ENCODE peak calls at places on chromosome 22, in four cellular contexts. T is ELF-1; S is stimulated activated CD4-positive, alpha-beta T cell treated with anti-CD3 and anti-CD28 coated beads, Interleukin-2, amount 100 ng/mL, for 24 hours; B is HS-27A. W is an unnamed sample.
A peak's percentile ranks its signal among the peaks of the same experiment; 100 is the strongest.

GRCh38 chr22:20315337-20316216 is 4.3 kb downstream of the DGCR6L start:
- DNase-seq in T (no peak), S (peak; percentile 16), B (no peak), W (peak; percentile 44)

GRCh38 chr22:47596176-47596690 is 833.8 kb downstream of the TBC1D22A start:
- DNase-seq in T (no peak), S (no peak), B (no peak), W (peak; percentile 19)

GRCh38 chr22:22818861-22819855 is 68.5 kb upstream of the IGLL5 start:
- DNase-seq in T (no peak), S (no peak), B (no peak), W (no peak)

GRCh38 chr22:37740455-37741311 is 43.8 kb downstream of the TRIOBP start:
- DNase-seq in T (no peak), S (no peak), B (no peak), W (no peak)

GRCh38 chr22:30310881-30311771 is 15.6 kb downstream of the TBC1D10A start:
- DNase-seq in T (no peak), S (no peak), B (no peak), W (no peak)

GRCh38 chr22:44337658-44338004 is 24.9 kb upstream of the SHISAL1 start:
- DNase-seq in T (peak; percentile 41), S (no peak), B (no peak), W (peak; percentile 58)

GRCh38 chr22:30591191-30591587 is 521 bp downstream of the PES1 start:
- DNase-seq in T (no peak), S (no peak), B (no peak), W (no peak)

GRCh38 chr22:23031795-23032194 is 38.5 kb upstream of the GNAZ start:
- DNase-seq in T (no peak), S (no peak), B (no peak), W (no peak)

GRCh38 chr22:42734406-42734805 is 13.7 kb upstream of the A4GALT start:
- DNase-seq in T (no peak), S (no peak), B (no peak), W (no peak)